ENCODE peak calls at places on chromosomes 12 and 14, in six cellular contexts. C is HFF-Myc; J is adrenal gland; S is uterus; H is PC-3; D is CD4-positive, alpha-beta T cell. L is an unnamed sample.

GRCh38 chr14:35386673-35387125 is 17.9 kb downstream of the NFKBIA start:
- DNase-seq in D (no peak), S (no peak), J (no peak), H (no peak), C (no peak), L (no peak)

GRCh38 chr12:28905220-28905940 is 243.7 kb upstream of the FAR2 start:
- DNase-seq in H (peak), S (no peak), C (no peak), D (no peak), J (no peak), L (no peak)

GRCh38 chr12:116204785-116205184 is 72.7 kb downstream of the MED13L start:
- DNase-seq in S (no peak), C (no peak), H (no peak), J (no peak), D (no peak), L (no peak)

GRCh38 chr12:124326899-124327298 is 32.0 kb downstream of the RFLNA start:
- DNase-seq in D (no peak), J (no peak), S (peak), H (no peak), C (no peak), L (no peak)

GRCh38 chr12:104282109-104282508 is 21.4 kb upstream of the EID3 start:
- DNase-seq in C (no peak), H (peak), D (no peak), S (no peak), J (no peak), L (peak)

GRCh38 chr14:99118946-99119345 is 153.1 kb downstream of the BCL11B start:
- DNase-seq in C (no peak), D (no peak), S (no peak), H (no peak), J (no peak), L (no peak)

GRCh38 chr14:90578283-90578985 is 181.6 kb downstream of the CALM1 start:
- DNase-seq in D (no peak), J (no peak), H (no peak), C (no peak), S (no peak), L (no peak)

GRCh38 chr14:87149583-87150354 is 843.2 kb downstream of the GALC start:
- DNase-seq in C (no peak), S (no peak), H (no peak), D (no peak), J (no peak), L (peak)

GRCh38 chr12:121709478-121709890 is 3.1 kb upstream of the TMEM120B start:
- DNase-seq in J (no peak), S (no peak), H (peak), D (no peak), C (no peak), L (no peak)

GRCh38 chr12:57147641-57147944 is 174 bp upstream of the LRP1-AS start:
- DNase-seq in D (no peak), H (no peak), C (no peak), S (peak), J (no peak), L (no peak)

GRCh38 chr14:100333867-100334266 is 10.7 kb downstream of the SLC25A47 start:
- DNase-seq in H (no peak), J (no peak), S (no peak), C (no peak), D (no peak), L (no peak)

GRCh38 chr12:63206908-63207307 is 55.9 kb upstream of the AVPR1A start:
- DNase-seq in S (no peak), C (no peak), H (peak), J (peak), D (no peak), L (no peak)

GRCh38 chr12:64669270-64669842 is 59.1 kb downstream of the RASSF3 start:
- DNase-seq in C (no peak), J (peak), S (no peak), H (peak), D (peak), L (no peak)

GRCh38 chr12:108193493-108193892 is 64.4 kb downstream of the WSCD2 start:
- DNase-seq in D (no peak), H (no peak), J (no peak), C (no peak), S (no peak), L (no peak)

GRCh38 chr14:31968107-31968810 is 108.8 kb upstream of the ARHGAP5 start:
- DNase-seq in J (no peak), H (no peak), S (no peak), C (no peak), D (no peak), L (no peak)

GRCh38 chr12:57868211-57868610 is 21.7 kb upstream of the CTDSP2 start:
- DNase-seq in J (no peak), S (no peak), D (no peak), H (no peak), C (no peak), L (no peak)

GRCh38 chr12:29783773-29784666 is at the start of gene TMTC1:
- DNase-seq in H (peak), S (peak), D (no peak), C (no peak), J (peak), L (no peak)

GRCh38 chr12:123905319-123905925 is 67.2 kb downstream of the CCDC92 start:
- DNase-seq in C (peak), S (peak), J (peak), D (peak), H (peak), L (peak)

GRCh38 chr14:22131749-22132476 is 457.1 kb downstream of the DAD1 start:
- DNase-seq in H (peak), C (no peak), S (no peak), D (peak), J (no peak), L (no peak)

GRCh38 chr12:132168311-132169031 is 24.2 kb downstream of the NOC4L start:
- DNase-seq in C (no peak), D (no peak), H (no peak), J (no peak), S (no peak), L (no peak)

GRCh38 chr12:18345021-18345735 is 83.9 kb downstream of the PIK3C2G start:
- DNase-seq in S (no peak), J (no peak), C (no peak), H (no peak), D (no peak), L (no peak)

GRCh38 chr12:57765698-57766463 is 997 bp downstream of the CYP27B1 start:
- DNase-seq in C (no peak), J (no peak), H (no peak), D (no peak), S (no peak), L (no peak)

GRCh38 chr12:69096669-69097364 is 142.6 kb upstream of the CPSF6 start:
- DNase-seq in J (no peak), D (no peak), C (no peak), S (no peak), H (peak), L (no peak)

GRCh38 chr12:62643470-62643869 is 176.8 kb downstream of the MON2 start:
- DNase-seq in S (no peak), C (no peak), H (no peak), J (no peak), D (no peak), L (no peak)

GRCh38 chr12:108271951-108272729 is 67.0 kb downstream of the CMKLR1 start:
- DNase-seq in H (no peak), S (no peak), J (no peak), C (peak), D (no peak), L (no peak)

GRCh38 chr14:39428118-39428517 is 4.1 kb downstream of the FBXO33 start:
- DNase-seq in J (no peak), S (no peak), H (no peak), D (no peak), C (no peak), L (no peak)

DNA sequence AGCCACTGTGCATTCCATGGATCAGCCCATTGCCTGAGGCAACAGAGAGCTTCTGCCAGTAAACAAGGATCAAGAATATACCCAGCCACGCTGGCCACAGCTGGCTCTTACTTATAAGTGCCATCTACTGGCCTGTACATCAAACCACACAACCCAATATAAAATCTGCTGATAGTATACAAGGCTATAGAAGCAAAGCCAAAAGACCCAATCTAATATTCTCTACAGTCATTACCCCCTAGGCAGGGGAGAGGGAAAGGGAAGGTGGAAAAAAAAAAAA is 4.4 kb upstream of the FAM186B start:
- DNase-seq in S (no peak), J (no peak), H (peak), C (peak), D (no peak), L (no peak)
- TF ChIP-seq CTCF in S (no peak), J (no peak), H (peak), C (peak), D (no peak), L (no peak)

DNA sequence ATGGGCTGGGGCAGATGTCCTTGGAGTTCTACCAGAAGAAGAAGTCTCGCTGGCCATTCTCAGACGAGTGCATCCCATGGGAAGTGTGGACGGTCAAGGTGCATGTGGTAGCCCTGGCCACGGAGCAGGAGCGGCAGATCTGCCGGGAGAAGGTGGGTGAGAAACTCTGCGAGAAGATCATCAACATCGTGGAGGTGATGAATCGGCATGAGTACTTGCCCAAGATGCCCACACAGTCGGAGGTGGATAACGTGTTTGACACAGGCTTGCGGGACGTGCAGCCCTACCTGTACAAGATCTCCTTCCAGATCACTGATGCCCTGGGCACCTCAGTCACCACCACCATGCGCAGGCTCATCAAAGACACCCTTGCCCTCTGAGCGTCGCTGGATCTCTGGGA is 2.7 kb upstream of the SMIM41 start:
- DNase-seq in S (no peak), D (no peak), C (no peak), J (no peak), H (no peak), L (no peak)
- TF ChIP-seq CTCF in S (no peak), D (no peak), C (no peak), J (no peak), H (no peak), L (no peak)

GRCh38 chr12:79773896-79774295 is 83.1 kb upstream of the PAWR start:
- DNase-seq in J (no peak), D (no peak), S (no peak), H (no peak), C (no peak), L (no peak)

GRCh38 chr12:79775355-79776073 is 84.8 kb upstream of the PAWR start:
- DNase-seq in H (no peak), C (no peak), D (no peak), J (peak), S (no peak), L (no peak)

GRCh38 chr12:79778802-79779201 is 88.0 kb upstream of the PAWR start:
- DNase-seq in S (no peak), D (no peak), C (no peak), J (no peak), H (no peak), L (no peak)

GRCh38 chr12:79776111-79776510 is 85.3 kb upstream of the PAWR start:
- DNase-seq in D (no peak), H (peak), S (no peak), C (no peak), J (peak), L (no peak)
- TF ChIP-seq CTCF in D (no peak), H (no peak), S (no peak), C (no peak), J (no peak), L (no peak)

GRCh38 chr12:3303410-3304136 is 187.4 kb upstream of the PRMT8 start:
- DNase-seq in H (peak), S (no peak), J (no peak), C (no peak), D (no peak), L (no peak)
- TF ChIP-seq CTCF in H (peak), S (no peak), J (no peak), C (peak), D (no peak), L (no peak)

GRCh38 chr12:106758349-106758951 is 16.0 kb upstream of the RIC8B start:
- DNase-seq in D (no peak), S (no peak), C (no peak), H (no peak), J (no peak), L (no peak)
- TF ChIP-seq CTCF in D (no peak), S (no peak), C (no peak), H (no peak), J (no peak), L (no peak)

DNA sequence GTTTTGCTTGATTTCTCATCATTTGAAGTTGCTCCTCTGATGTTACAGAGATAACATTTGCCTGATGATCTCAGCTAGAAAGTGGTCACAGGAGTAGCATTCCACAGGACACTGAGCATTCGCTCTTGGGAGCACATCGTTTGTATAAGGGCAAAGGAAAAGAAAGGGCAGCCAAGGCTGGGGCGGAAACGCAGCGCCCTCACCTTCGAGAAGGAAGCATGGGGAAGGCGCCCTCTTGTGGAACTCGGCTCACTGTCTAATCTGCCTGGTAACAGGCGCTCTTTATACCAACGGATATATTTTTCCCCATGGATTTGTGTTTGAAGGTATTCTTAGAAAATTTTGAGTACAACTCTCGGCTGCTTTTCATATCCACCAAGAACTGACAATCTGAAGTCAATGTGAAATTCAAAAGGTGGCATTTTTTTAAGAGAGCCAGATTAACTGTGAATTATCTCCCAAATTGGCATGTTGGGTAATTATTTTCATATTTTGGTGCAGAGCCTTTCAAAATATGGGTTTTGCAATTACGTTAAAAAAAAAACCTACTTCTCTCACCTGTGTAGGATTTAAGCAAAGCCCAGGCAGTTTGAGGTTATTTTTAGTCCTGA is 172.7 kb downstream of the CAND1 start:
- DNase-seq in J (peak), C (no peak), H (peak), D (peak), S (peak), L (peak)
- TF ChIP-seq CTCF in J (peak), C (peak), H (peak), D (peak), S (peak), L (peak)

DNA sequence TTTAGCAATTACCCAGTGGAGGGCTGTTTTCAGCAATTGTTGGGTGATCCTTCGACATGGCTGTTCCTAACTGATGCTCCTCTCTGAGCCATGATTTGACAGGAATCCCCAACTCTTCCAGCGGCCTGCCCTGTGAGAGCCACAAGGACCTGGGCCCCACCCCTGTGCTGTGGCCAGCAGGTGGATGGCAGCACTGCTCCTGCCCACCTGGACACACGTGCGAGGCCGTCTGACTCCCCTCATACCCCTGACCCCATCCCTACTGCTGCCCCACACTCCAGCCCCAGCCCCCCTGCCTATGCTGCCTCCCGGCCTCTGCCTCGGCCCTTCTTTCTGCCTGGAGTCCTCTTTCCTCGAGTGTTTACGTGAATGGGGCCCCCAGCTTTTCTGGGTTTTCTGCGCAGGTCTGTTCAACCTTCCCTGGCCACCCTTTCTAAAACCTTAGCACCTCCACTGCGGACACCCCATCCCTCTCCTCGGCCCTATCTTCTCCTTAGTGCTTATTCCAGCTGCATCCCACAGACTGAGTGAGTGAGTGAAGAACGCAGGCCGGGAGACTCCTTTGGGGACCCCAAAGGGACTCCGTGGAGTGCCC is 111.4 kb downstream of the DICER1 start:
- DNase-seq in S (peak), H (no peak), D (no peak), C (no peak), J (no peak), L (no peak)
- TF ChIP-seq CTCF in S (no peak), H (no peak), D (no peak), C (no peak), J (no peak), L (no peak)

DNA sequence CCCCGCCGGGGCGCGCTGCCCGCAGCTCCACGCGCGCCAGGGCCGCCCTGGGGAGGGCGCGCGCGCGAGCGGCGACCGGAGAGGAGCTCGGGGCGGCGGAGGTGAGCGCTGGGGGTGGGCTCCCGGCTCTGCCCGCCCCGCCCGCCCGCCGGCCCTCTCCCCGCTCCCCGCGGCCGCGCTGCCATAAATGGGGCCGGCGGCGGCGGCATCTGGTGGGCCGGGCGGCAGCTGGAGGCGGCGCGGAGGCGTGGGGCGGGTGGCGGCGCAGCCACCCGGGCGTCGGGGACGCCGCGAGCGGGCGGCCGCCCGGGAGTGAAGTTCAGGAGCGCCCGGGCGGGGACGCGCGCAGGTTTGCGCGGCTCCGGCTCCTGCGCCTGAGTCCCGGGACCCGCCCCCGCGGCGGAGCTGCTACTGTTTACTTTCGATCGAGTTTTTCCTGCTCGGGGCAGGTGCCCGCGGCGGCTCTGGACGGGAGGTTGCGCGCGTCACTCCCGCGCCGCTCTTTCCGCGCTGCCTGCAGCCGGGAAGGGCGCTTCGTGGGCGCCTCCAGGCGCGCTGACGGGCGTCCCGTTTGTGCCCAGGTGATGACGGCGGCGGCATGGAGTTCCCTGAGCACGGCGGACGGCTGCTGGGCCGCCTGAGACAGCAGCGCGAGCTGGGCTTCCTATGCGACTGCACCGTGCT is at the start of gene ZBTB42:
- DNase-seq in D (peak), C (no peak), J (peak), H (peak), S (peak), L (no peak)
- TF ChIP-seq CTCF in D (no peak), C (no peak), J (no peak), H (no peak), S (peak), L (no peak)

L was measured in AG09319.